ENCODE peak calls at places on chromosomes 16 and 17, in five cellular contexts. G is NT2/D1, E is SK-N-SH, A is HepG2, V is neuronal stem cell. O is an unnamed sample.

GRCh38 chr17:77651983-77652382 is 306.5 kb upstream of the TNRC6C start:
- DNase-seq in V (no peak), A (no peak), E (no peak), G (peak), O (no peak)

GRCh38 chr16:50819706-50820105 is 77.8 kb downstream of the CYLD start:
- DNase-seq in A (no peak), E (no peak), G (no peak), V (no peak), O (no peak)

GRCh38 chr16:81738831-81739496 is 40.1 kb upstream of the PLCG2 start:
- DNase-seq in G (no peak), V (no peak), A (no peak), E (no peak), O (no peak)

GRCh38 chr17:33562792-33563191 is 269.7 kb upstream of the ASIC2 start:
- DNase-seq in V (no peak), G (no peak), E (no peak), A (no peak), O (no peak)

GRCh38 chr17:21551081-21551881 is 141.0 kb upstream of the KCNJ18 start:
- DNase-seq in G (peak), A (peak), E (peak), V (peak), O (peak)

GRCh38 chr17:34527908-34528470 is 51.4 kb upstream of the TMEM132E start:
- DNase-seq in V (no peak), G (peak), E (peak), A (no peak), O (no peak)

GRCh38 chr16:30761427-30761927 is 385 bp downstream of the CFAP119 start:
- DNase-seq in E (peak), G (no peak), A (no peak), V (peak), O (peak)

GRCh38 chr17:77696720-77697460 is 261.6 kb upstream of the TNRC6C start:
- DNase-seq in V (no peak), G (peak), A (no peak), E (peak), O (no peak)

GRCh38 chr17:17724307-17724921 is 43.2 kb downstream of the RAI1 start:
- DNase-seq in A (no peak), E (peak), V (peak), G (no peak), O (peak)

DNA sequence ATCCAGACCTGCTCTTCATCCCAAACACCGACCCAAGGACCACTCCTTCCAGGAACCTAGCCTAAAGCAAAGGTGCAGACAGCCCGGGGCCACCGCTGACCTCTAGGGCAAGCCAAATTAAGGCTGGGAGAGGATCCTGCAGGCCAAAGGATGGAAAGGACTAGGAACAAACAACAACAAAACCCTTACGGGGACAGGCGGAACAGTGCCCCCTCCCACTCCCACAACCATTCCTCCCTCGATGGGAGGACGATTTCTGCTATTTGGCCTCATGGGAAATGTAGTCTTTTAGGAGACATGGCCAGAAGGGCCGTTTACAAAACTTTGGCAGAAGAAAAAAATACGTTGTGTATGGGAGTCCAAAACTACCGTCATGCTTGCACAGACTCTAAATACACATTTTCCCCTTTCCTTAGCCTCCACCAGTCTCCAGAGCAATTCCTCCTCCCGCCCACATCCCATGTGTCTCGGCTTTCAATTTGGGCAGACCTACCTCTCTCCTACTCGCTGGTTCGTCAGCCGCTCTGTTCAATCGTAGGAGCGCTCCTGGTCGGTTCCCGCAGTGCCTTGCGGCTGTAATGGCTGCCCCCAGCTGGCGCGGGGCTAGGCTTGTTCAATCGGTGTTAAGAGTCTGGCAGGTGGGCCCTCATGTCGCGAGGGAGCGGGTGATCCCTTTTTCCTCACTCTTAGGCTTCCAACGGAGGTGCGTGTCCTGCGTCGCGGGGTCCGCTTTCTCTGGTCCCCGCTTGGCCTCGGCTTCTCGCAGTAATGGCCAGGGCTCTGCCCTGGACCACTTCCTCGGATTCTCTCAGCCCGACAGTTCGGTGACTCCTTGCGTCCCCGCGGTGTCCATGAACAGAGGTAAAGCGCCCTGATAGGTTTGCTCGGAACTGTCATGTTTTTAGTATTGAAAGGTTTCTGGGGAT is at the start of gene ERAL1:
- DNase-seq in V (peak), E (peak), G (peak), A (peak), O (peak)
- H3K9ac ChIP-seq in V (peak), E (peak), G (peak), A (peak), O (peak)

GRCh38 chr17:57868007-57868774 is 18.3 kb upstream of the MRPS23 start:
- DNase-seq in A (peak), V (peak), E (peak), G (no peak), O (peak)
- H3K9ac ChIP-seq in A (no peak), V (peak), E (peak), G (peak), O (peak)

GRCh38 chr17:72713701-72714100 is 378.8 kb downstream of the SLC39A11 start:
- DNase-seq in G (no peak), E (no peak), V (no peak), A (no peak), O (no peak)
- H3K9ac ChIP-seq in G (no peak), E (no peak), V (no peak), A (no peak), O (no peak)

GRCh38 chr17:45088741-45089140 is 27.6 kb downstream of the NMT1 start:
- DNase-seq in A (no peak), V (no peak), G (no peak), E (no peak), O (no peak)
- H3K9ac ChIP-seq in A (no peak), V (no peak), G (no peak), E (no peak), O (no peak)

GRCh38 chr17:45441536-45442310 is 9.1 kb upstream of the ARHGAP27 start:
- DNase-seq in E (peak), G (no peak), A (no peak), V (no peak), O (no peak)
- H3K9ac ChIP-seq in E (no peak), G (no peak), A (no peak), V (no peak), O (no peak)

O was measured in mesenchymal stem cell.